ENCODE peak calls at places on chromosomes 1 and 21, in four cellular contexts. T is right lobe of liver, O is suprapubic skin, S is MM.1S. U is an unnamed sample.

GRCh38 chr1:192654607-192655389 is 18.9 kb downstream of the RGS13 start:
- DNase-seq in T (no peak), O (no peak), S (no peak), U (no peak)

GRCh38 chr1:151612506-151613274 is 840 bp downstream of the SNX27 start:
- DNase-seq in T (peak; percentile 62), O (no peak), S (no peak), U (peak; percentile 38)

GRCh38 chr1:182795563-182796228 is 6.1 kb downstream of the NPL start:
- DNase-seq in T (no peak), O (no peak), S (no peak), U (no peak)

GRCh38 chr1:160205242-160205973 is at the start of gene PEA15:
- DNase-seq in T (peak; percentile 79), O (peak; percentile 85), S (peak; percentile 85), U (peak; percentile 78)

GRCh38 chr21:39913651-39914145 is 46.5 kb downstream of the PCP4 start:
- DNase-seq in T (no peak), O (no peak), S (no peak), U (no peak)

GRCh38 chr1:30715216-30715615 is 8.2 kb downstream of the MATN1 start:
- DNase-seq in T (no peak), O (no peak), S (no peak), U (no peak)

GRCh38 chr1:234507626-234508387 is 28.8 kb upstream of the TARBP1 start:
- DNase-seq in T (no peak), O (no peak), S (no peak), U (no peak)

GRCh38 chr1:93738075-93738622 is 56.5 kb upstream of the BCAR3 start:
- DNase-seq in T (no peak), O (no peak), S (no peak), U (no peak)

GRCh38 chr1:31154632-31155215 is 85.0 kb downstream of the NKAIN1 start:
- DNase-seq in T (peak; percentile 72), O (peak; percentile 87), S (peak; percentile 65), U (peak; percentile 90)

GRCh38 chr1:154433161-154433681 is 28.1 kb downstream of the IL6R start:
- DNase-seq in T (no peak), O (no peak), S (no peak), U (no peak)

GRCh38 chr1:183070923-183071618 is 47.9 kb downstream of the LAMC1 start:
- DNase-seq in T (no peak), O (no peak), S (peak; percentile 97), U (no peak)

GRCh38 chr1:13494025-13494424 is 19.8 kb downstream of the LRRC38 start:
- DNase-seq in T (no peak), O (no peak), S (no peak), U (no peak)

GRCh38 chr1:192794768-192795035 is 14.1 kb upstream of the RGS2 start:
- DNase-seq in T (no peak), O (no peak), S (no peak), U (no peak)

GRCh38 chr1:29682918-29683314 is 446.6 kb downstream of the PTPRU start:
- DNase-seq in T (no peak), O (peak; percentile 45), S (no peak), U (no peak)

GRCh38 chr1:84156210-84156621 is 12.1 kb downstream of the PRKACB start:
- DNase-seq in T (no peak), O (no peak), S (no peak), U (no peak)

GRCh38 chr1:10803971-10804820 is 7.8 kb upstream of the CASZ1 start:
- DNase-seq in T (no peak), O (no peak), S (no peak), U (peak; percentile 93)

GRCh38 chr1:162013289-162013688 is 10.4 kb downstream of the OLFML2B start:
- DNase-seq in T (no peak), O (no peak), S (no peak), U (no peak)

GRCh38 chr1:201711101-201711597 is 117.8 kb upstream of the IPO9 start:
- DNase-seq in T (no peak), O (peak; percentile 79), S (no peak), U (no peak)

GRCh38 chr1:212630159-212630900 is 21.8 kb downstream of the ATF3 start:
- DNase-seq in T (peak; percentile 72), O (peak; percentile 85), S (peak; percentile 71), U (peak; percentile 66)

GRCh38 chr1:9321480-9321849 is 28.8 kb downstream of the SPSB1 start:
- DNase-seq in T (no peak), O (no peak), S (no peak), U (no peak)

GRCh38 chr1:30449428-30450147 is 273.8 kb downstream of the MATN1 start:
- DNase-seq in T (no peak), O (no peak), S (no peak), U (no peak)

GRCh38 chr1:77649127-77649526 is 33.3 kb downstream of the ZZZ3 start:
- DNase-seq in T (no peak), O (no peak), S (no peak), U (no peak)

GRCh38 chr1:25080294-25081209 is 150.5 kb upstream of the RUNX3 start:
- DNase-seq in T (no peak), O (no peak), S (no peak), U (no peak)

GRCh38 chr1:182259963-182260362 is 131.6 kb downstream of the GLUL start:
- DNase-seq in T (no peak), O (no peak), S (peak; percentile 26), U (no peak)

GRCh38 chr1:67701876-67702275 is 16.9 kb downstream of the GADD45A start:
- DNase-seq in T (no peak), O (no peak), S (no peak), U (no peak)

GRCh38 chr1:177772621-177773020 is 197.2 kb downstream of the SEC16B start:
- DNase-seq in T (no peak), O (no peak), S (no peak), U (no peak)

GRCh38 chr1:209805341-209805781 is 581 bp downstream of the IRF6 start:
- DNase-seq in T (no peak), O (no peak), S (no peak), U (peak; percentile 64)

GRCh38 chr1:234620272-234620711 is 10.3 kb upstream of the IRF2BP2 start:
- DNase-seq in T (no peak), O (no peak), S (no peak), U (no peak)

GRCh38 chr21:16420086-16420724 is 690.4 kb downstream of the USP25 start:
- DNase-seq in T (peak; percentile 70), O (no peak), S (no peak), U (no peak)

GRCh38 chr1:106785136-106785535 is 271.3 kb upstream of the PRMT6 start:
- DNase-seq in T (no peak), O (no peak), S (no peak), U (no peak)

GRCh38 chr1:69553726-69554125 is 14.0 kb upstream of the LRRC7 start:
- DNase-seq in T (no peak), O (no peak), S (no peak), U (no peak)

DNA sequence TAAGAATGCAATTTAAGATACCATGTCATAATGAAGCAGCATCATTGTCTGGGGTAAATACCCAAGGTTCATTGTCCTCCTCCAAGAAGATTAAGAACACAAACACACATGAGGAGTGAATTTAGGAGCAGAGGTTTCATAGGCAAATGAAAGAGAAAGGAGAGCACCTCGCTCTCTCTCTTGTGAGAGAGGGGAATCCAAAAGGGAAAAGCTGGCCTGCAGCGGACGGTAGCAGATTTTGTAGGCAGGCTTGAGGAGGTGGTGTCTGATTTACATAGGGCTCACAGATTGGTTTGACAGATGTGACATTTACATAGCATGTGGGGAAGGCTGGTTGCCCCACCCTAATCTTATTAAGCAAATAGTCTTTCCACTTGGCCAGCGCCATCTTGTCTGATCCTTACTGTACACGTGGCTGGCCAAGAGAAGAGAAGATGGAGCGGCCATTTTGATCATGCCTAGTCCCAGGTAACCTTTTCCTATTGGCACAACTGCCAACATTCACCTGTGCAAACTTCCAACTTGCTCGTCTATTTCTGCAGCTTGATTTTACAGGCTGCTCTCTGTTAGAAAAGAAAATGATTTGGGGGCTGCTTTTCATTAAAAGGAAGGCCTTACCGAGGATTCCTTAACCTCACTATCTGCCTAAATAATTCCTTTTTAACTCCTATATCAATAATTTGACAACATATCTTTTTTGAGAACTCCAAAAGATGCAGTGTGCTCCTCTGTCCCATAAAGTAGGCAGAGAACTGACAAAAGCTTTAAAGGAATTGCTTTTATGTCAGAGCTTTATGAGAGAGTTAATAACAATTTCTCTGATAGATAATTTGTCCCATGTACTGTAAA is 16.0 kb upstream of the LRRC7 start:
- DNase-seq in T (no peak), O (no peak), S (no peak), U (no peak)
- H3K4me3 ChIP-seq in T (no peak overlapping the region), O (no peak overlapping the region), S (no peak overlapping the region), U (no peak overlapping the region)

GRCh38 chr1:237565236-237565635 is 325.5 kb downstream of the ZP4 start:
- DNase-seq in T (no peak), O (no peak), S (no peak), U (no peak)
- TF ChIP-seq CTCF in T (no peak), O (no peak), S (no peak), U (no peak)

DNA sequence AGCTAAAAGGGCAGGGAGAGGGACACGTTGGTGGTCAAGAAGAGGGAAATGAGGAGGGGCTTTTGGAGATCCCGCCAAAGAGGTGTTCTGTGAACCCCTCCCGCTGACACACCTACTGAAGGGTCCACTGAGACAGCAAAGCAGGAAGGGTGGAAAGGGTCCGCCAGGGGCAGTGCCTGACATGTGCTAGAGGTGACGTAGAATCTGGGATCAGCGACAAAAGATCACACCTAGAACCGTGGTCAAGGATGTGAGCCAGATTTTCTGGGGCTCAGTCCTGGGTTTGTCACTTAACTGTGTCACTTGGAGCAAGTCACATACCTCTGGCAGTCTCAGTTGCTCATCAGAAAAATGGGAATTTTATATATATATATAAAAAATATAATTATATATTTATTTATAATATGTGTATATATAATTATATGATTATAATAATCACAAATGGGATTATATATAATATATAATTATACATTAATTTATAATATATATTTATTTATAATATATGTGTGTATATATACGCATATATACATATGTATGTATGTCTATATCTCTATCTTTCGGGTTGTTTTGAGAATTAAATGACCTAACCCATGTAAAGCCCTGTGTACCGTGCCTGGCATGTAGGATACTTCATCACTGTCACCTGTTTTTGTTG is 34.9 kb upstream of the ATP5PO start:
- DNase-seq in T (no peak), O (no peak), S (no peak), U (no peak)
- H3K4me3 ChIP-seq in T (no peak overlapping the region), O (no peak overlapping the region), S (no peak overlapping the region), U (no peak overlapping the region)

DNA sequence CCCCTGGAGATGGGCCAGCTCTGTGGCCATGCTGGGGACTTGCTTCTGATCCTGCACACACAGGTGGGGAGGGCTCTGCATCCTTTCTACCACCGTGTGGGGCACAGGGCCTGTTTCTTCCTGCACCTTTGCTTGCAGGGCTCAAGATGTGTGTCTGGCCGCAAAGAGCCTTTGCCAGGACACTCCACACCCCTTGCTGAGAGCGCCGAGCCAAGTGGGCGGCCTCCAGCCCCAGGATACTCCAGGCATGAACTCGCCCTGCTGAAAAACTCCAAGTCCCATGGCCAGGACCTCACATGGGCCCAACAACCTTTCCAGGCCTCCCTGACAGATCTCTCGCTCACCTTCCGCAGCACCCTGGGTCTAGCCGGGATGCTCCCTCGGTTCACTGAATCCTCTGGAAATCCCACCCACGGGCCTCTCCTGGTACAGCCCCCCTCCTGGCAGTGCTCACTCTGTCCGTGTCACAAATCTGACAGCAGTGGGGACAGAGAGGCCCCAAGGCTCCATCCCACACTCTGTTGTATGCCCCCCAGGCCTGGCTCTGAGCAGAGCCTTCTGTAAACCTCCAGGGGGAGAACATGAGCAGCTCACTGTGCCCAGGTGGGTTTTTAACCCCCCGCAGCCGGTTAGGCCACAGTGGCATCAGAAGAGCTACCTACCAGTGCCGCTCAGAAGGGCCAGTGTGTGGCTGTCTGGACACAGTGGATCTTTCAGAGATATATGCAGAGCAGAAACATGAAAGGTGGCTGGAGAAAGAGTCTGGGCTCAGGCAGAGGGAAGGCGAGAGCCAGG is 11.8 kb upstream of the GPR153 start:
- DNase-seq in T (no peak), O (no peak), S (no peak), U (no peak)
- TF ChIP-seq CTCF in T (no peak), O (no peak), S (no peak), U (no peak)